ENCODE peak calls at places on chromosome 14, in seven cellular contexts. One of them, this sample, is unnamed.

GRCh38 chr14:59116984-59117415 is 71.5 kb upstream of the DAAM1 start:
- DNase-seq in HT-29: peak; percentile 77
- DNase-seq in stomach: no peak
- DNase-seq in NCI-H187: no peak
- DNase-seq in foreskin fibroblast: no peak
- DNase-seq in pulmonary artery endothelial cell: no peak
- DNase-seq in aorta: no peak
- DNase-seq in this sample: no peak

GRCh38 chr14:22549304-22549962 is 39.6 kb downstream of the DAD1 start:
- DNase-seq in HT-29: no peak
- DNase-seq in stomach: no peak
- DNase-seq in NCI-H187: no peak
- DNase-seq in foreskin fibroblast: no peak
- DNase-seq in pulmonary artery endothelial cell: no peak
- DNase-seq in aorta: no peak
- DNase-seq in this sample: no peak

GRCh38 chr14:68506021-68506644 is 286.7 kb downstream of the ZFP36L1 start:
- DNase-seq in HT-29: peak; percentile 55
- DNase-seq in stomach: peak; percentile 67
- DNase-seq in NCI-H187: no peak
- DNase-seq in foreskin fibroblast: peak; percentile 67
- DNase-seq in pulmonary artery endothelial cell: peak; percentile 11
- DNase-seq in aorta: no peak
- DNase-seq in this sample: no peak

GRCh38 chr14:21241218-21241819 is 27.9 kb downstream of the HNRNPC start:
- DNase-seq in HT-29: no peak
- DNase-seq in stomach: no peak
- DNase-seq in NCI-H187: no peak
- DNase-seq in foreskin fibroblast: no peak
- DNase-seq in pulmonary artery endothelial cell: no peak
- DNase-seq in aorta: no peak
- DNase-seq in this sample: no peak

GRCh38 chr14:36508418-36509051 is 11.5 kb downstream of the NKX2-1 start:
- DNase-seq in HT-29: no peak
- DNase-seq in stomach: no peak
- DNase-seq in NCI-H187: no peak
- DNase-seq in foreskin fibroblast: no peak
- DNase-seq in pulmonary artery endothelial cell: no peak
- DNase-seq in aorta: no peak
- DNase-seq in this sample: no peak

GRCh38 chr14:37142835-37143499 is 29.4 kb downstream of the SLC25A21 start:
- DNase-seq in HT-29: no peak
- DNase-seq in stomach: no peak
- DNase-seq in NCI-H187: no peak
- DNase-seq in foreskin fibroblast: no peak
- DNase-seq in pulmonary artery endothelial cell: peak; percentile 8
- DNase-seq in aorta: no peak
- DNase-seq in this sample: no peak

GRCh38 chr14:91395998-91396660 is 21.5 kb downstream of the CCDC88C start:
- DNase-seq in HT-29: no peak
- DNase-seq in stomach: no peak
- DNase-seq in NCI-H187: peak; percentile 60
- DNase-seq in foreskin fibroblast: no peak
- DNase-seq in pulmonary artery endothelial cell: no peak
- DNase-seq in aorta: no peak
- DNase-seq in this sample: no peak

GRCh38 chr14:52583544-52583943 is 30.9 kb downstream of the GPR137C start:
- DNase-seq in HT-29: no peak
- DNase-seq in stomach: no peak
- DNase-seq in NCI-H187: no peak
- DNase-seq in foreskin fibroblast: no peak
- DNase-seq in pulmonary artery endothelial cell: no peak
- DNase-seq in aorta: no peak
- DNase-seq in this sample: no peak

GRCh38 chr14:69049675-69050074 is 70.6 kb upstream of the ACTN1 start:
- DNase-seq in HT-29: no peak
- DNase-seq in stomach: no peak
- DNase-seq in NCI-H187: no peak
- DNase-seq in foreskin fibroblast: peak; percentile 69
- DNase-seq in pulmonary artery endothelial cell: peak; percentile 82
- DNase-seq in aorta: no peak
- DNase-seq in this sample: peak; percentile 59

This sample was measured in ureter.